ENCODE peak calls at places on chromosome 7, in seven cellular contexts. I is neuronal stem cell, M is body of pancreas, X is BE2C, A is hepatocyte, B is heart left ventricle, F is H7. P is an unnamed sample.

GRCh38 chr7:100476903-100477870 is 1.8 kb downstream of the TSC22D4 start:
- DNase-seq in I (no peak), M (no peak), X (peak; percentile 51), A (no peak), B (peak; percentile 38), F (peak; percentile 86), P (peak; percentile 35)

GRCh38 chr7:134515569-134516468 is 11.5 kb upstream of the AKR1B10 start:
- DNase-seq in I (no peak), M (no peak), X (no peak), A (no peak), B (no peak), F (no peak), P (peak; percentile 66)

GRCh38 chr7:26649388-26649787 is 215.0 kb downstream of the SKAP2 start:
- DNase-seq in I (no peak), M (no peak), X (no peak), A (no peak), B (no peak), F (no peak), P (no peak)

GRCh38 chr7:28573751-28574295 is 161.5 kb downstream of the CREB5 start:
- DNase-seq in I (no peak), M (no peak), X (peak; percentile 53), A (no peak), B (no peak), F (no peak), P (no peak)

GRCh38 chr7:139635521-139636240 is 112.2 kb downstream of the CLEC2L start:
- DNase-seq in I (peak; percentile 49), M (no peak), X (no peak), A (no peak), B (no peak), F (no peak), P (no peak)

GRCh38 chr7:88791891-88792290 is 3.6 kb downstream of the TEX47 start:
- DNase-seq in I (no peak), M (no peak), X (no peak), A (peak; percentile 8), B (no peak), F (no peak), P (no peak)

GRCh38 chr7:70014472-70015232 is 416.4 kb downstream of the AUTS2 start:
- DNase-seq in I (no peak), M (no peak), X (no peak), A (no peak), B (no peak), F (no peak), P (no peak)

GRCh38 chr7:108203433-108204002 is 73.4 kb upstream of the LAMB4 start:
- DNase-seq in I (no peak), M (no peak), X (peak; percentile 33), A (no peak), B (no peak), F (no peak), P (no peak)

GRCh38 chr7:130154501-130155317 is 50.5 kb downstream of the TMEM209 start:
- DNase-seq in I (no peak), M (peak; percentile 68), X (peak; percentile 93), A (no peak), B (no peak), F (peak; percentile 89), P (no peak)

GRCh38 chr7:158044156-158044823 is 543.3 kb downstream of the PTPRN2 start:
- DNase-seq in I (no peak), M (no peak), X (no peak), A (no peak), B (no peak), F (no peak), P (no peak)

GRCh38 chr7:27608776-27609495 is 53.7 kb downstream of the HIBADH start:
- DNase-seq in I (no peak), M (no peak), X (no peak), A (peak; percentile 16), B (no peak), F (no peak), P (peak; percentile 29)

GRCh38 chr7:158011941-158012340 is 575.7 kb downstream of the PTPRN2 start:
- DNase-seq in I (no peak), M (no peak), X (no peak), A (no peak), B (no peak), F (no peak), P (no peak)

GRCh38 chr7:124652237-124652636 is 113.4 kb downstream of the GPR37 start:
- DNase-seq in I (no peak), M (no peak), X (no peak), A (no peak), B (no peak), F (no peak), P (no peak)

GRCh38 chr7:107580716-107581383 is 804 bp downstream of the BCAP29 start:
- DNase-seq in I (no peak), M (no peak), X (no peak), A (no peak), B (no peak), F (no peak), P (no peak)

GRCh38 chr7:158065340-158065739 is 522.3 kb downstream of the PTPRN2 start:
- DNase-seq in I (no peak), M (no peak), X (no peak), A (no peak), B (no peak), F (no peak), P (no peak)

GRCh38 chr7:1964913-1965578 is 267.7 kb downstream of the MAD1L1 start:
- DNase-seq in I (no peak), M (no peak), X (peak; percentile 3), A (no peak), B (peak; percentile 9), F (no peak), P (no peak)

GRCh38 chr7:130024390-130024789 is 26.8 kb downstream of the ZC3HC1 start:
- DNase-seq in I (no peak), M (no peak), X (no peak), A (no peak), B (no peak), F (no peak), P (no peak)

GRCh38 chr7:136956232-136956631 is 87.8 kb downstream of the CHRM2 start:
- DNase-seq in I (no peak), M (no peak), X (no peak), A (no peak), B (no peak), F (no peak), P (no peak)

GRCh38 chr7:77587276-77587675 is 50.2 kb downstream of the PTPN12 start:
- DNase-seq in I (no peak), M (no peak), X (no peak), A (no peak), B (no peak), F (no peak), P (no peak)

GRCh38 chr7:149207324-149208035 is 12.1 kb downstream of the ZNF282 start:
- DNase-seq in I (no peak), M (no peak), X (no peak), A (no peak), B (no peak), F (no peak), P (no peak)
- H3K36me3 ChIP-seq in I (peaks cover 58% of the 10 kb centered on the region), M (peaks cover 8% of the 10 kb centered on the region), X (peaks cover 87% of the 10 kb centered on the region), A (no peaks in the 10 kb centered on the region), B (peaks cover 93% of the 10 kb centered on the region), F (peaks cover 53% of the 10 kb centered on the region), P (peaks cover 51% of the 10 kb centered on the region)

DNA sequence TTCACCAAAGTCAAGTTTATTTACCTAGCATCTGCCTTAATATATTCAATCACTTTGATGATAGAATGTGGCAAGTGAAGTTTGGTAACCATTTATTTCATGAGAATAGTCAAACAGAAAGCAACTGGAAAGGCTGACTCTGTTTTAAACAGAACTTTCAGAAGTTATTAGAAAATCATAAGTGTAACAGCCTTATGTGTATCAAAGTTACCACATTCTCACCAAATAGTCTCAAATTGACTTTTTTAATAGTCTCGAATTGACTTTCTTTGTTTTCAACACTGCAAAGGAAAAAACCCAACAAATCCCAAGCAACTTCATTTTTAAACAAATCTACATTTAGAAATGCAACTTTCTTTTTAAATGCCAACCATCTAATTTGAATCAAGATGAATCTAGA is 29.5 kb downstream of the NAMPT start:
- DNase-seq in I (no peak), M (no peak), X (no peak), A (no peak), B (no peak), F (no peak), P (no peak)
- H3K36me3 ChIP-seq in I (peaks cover 9% of the 10 kb centered on the region), M (peaks cover 6% of the 10 kb centered on the region), X (peaks cover 19% of the 10 kb centered on the region), A (peaks cover 5% of the 10 kb centered on the region), B (peaks cover 98% of the 10 kb centered on the region), F (peaks cover 9% of the 10 kb centered on the region), P (peaks cover 18% of the 10 kb centered on the region)

GRCh38 chr7:51226042-51226755 is 90.4 kb downstream of the COBL start:
- DNase-seq in I (no peak), M (no peak), X (no peak), A (peak; percentile 22), B (no peak), F (no peak), P (no peak)
- H3K36me3 ChIP-seq in I (no peaks in the 10 kb centered on the region), M (no peaks in the 10 kb centered on the region), X (no peaks in the 10 kb centered on the region), A (no peaks in the 10 kb centered on the region), B (no peaks in the 10 kb centered on the region), F (no peaks in the 10 kb centered on the region), P (no peaks in the 10 kb centered on the region)

GRCh38 chr7:151880688-151881087 is 3.8 kb upstream of the PRKAG2 start:
- DNase-seq in I (no peak), M (no peak), X (no peak), A (no peak), B (peak; percentile 15), F (no peak), P (no peak)

GRCh38 chr7:151885202-151885580 is 8.3 kb upstream of the PRKAG2 start:
- DNase-seq in I (no peak), M (no peak), X (no peak), A (no peak), B (no peak), F (no peak), P (no peak)

GRCh38 chr7:151884276-151885201 is 7.6 kb upstream of the PRKAG2 start:
- DNase-seq in I (no peak), M (no peak), X (no peak), A (no peak), B (no peak), F (no peak), P (no peak)

GRCh38 chr7:151883872-151884271 is 7.0 kb upstream of the PRKAG2 start:
- DNase-seq in I (no peak), M (no peak), X (no peak), A (no peak), B (no peak), F (no peak), P (no peak)

DNA sequence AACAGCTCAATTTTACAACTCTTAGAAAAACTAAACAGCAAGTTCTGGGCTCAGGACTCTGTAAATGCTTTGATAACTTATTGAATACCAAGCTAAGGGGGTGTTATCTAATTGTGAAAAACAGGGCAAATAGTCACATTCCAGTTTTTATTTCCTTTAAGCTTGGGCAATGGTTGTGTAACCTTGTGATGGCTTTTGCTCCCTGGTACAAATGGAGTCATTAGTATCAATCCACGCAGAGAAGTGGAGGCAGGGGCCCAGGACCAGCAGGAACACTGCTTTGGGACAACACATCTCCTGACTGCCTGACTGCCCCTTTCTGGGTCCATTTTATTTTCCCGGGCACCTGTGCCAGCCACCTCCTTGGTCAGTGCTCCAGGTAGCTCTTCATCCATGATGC is 5.8 kb upstream of the PRKAG2 start:
- DNase-seq in I (no peak), M (no peak), X (no peak), A (no peak), B (peak; percentile 3), F (no peak), P (no peak)
- H3K36me3 ChIP-seq in I (no peaks in the 10 kb centered on the region), M (no peaks in the 10 kb centered on the region), X (no peaks in the 10 kb centered on the region), A (no peaks in the 10 kb centered on the region), B (no peaks in the 10 kb centered on the region), F (no peaks in the 10 kb centered on the region), P (no peaks in the 10 kb centered on the region)

GRCh38 chr7:98956469-98956868 is 78.1 kb downstream of the TRRAP start:
- DNase-seq in I (no peak), M (no peak), X (no peak), A (no peak), B (no peak), F (no peak), P (no peak)
- H3K36me3 ChIP-seq in I (peaks cover 69% of the 10 kb centered on the region), M (no peaks in the 10 kb centered on the region), X (peaks cover 83% of the 10 kb centered on the region), A (peaks cover 3% of the 10 kb centered on the region), B (peaks cover 99% of the 10 kb centered on the region), F (peaks cover 48% of the 10 kb centered on the region), P (peaks cover 33% of the 10 kb centered on the region)

P was measured in endothelial cell of umbilical vein.